ENCODE peak calls at places on chromosomes 2 and 18, in four cellular contexts. G, D, Z and L are unnamed samples.
A peak's percentile ranks its signal among the peaks of the same experiment; 100 is the strongest.

GRCh38 chr18:73535189-73535588 is 612.4 kb downstream of the FBXO15 start:
- DNase-seq in G (no peak), D (no peak), Z (no peak), L (no peak)

GRCh38 chr2:55054476-55054875 is 4.2 kb upstream of the RTN4 start:
- DNase-seq in G (no peak), D (no peak), Z (no peak), L (peak; percentile 20)

GRCh38 chr18:64872710-64873458 is 724.0 kb upstream of the LINC00305 start:
- DNase-seq in G (no peak), D (no peak), Z (no peak), L (no peak)

GRCh38 chr2:217835931-217836881 is 166.6 kb downstream of the TNS1 start:
- DNase-seq in G (peak; percentile 54), D (peak; percentile 94), Z (no peak), L (no peak)

GRCh38 chr2:232872826-232873225 is 2.8 kb downstream of the SNORC start:
- DNase-seq in G (peak; percentile 19), D (no peak), Z (no peak), L (no peak)

GRCh38 chr2:230654057-230654456 is 58.6 kb upstream of the CAB39 start:
- DNase-seq in G (no peak), D (no peak), Z (no peak), L (no peak)

GRCh38 chr2:147715807-147716206 is 129.0 kb upstream of the ACVR2A start:
- DNase-seq in G (no peak), D (peak; percentile 20), Z (no peak), L (no peak)

GRCh38 chr18:72161686-72162085 is 382.5 kb downstream of the CBLN2 start:
- DNase-seq in G (no peak), D (no peak), Z (no peak), L (no peak)

GRCh38 chr18:3585656-3586509 is 135.9 kb downstream of the TGIF1 start:
- DNase-seq in G (peak; percentile 73), D (peak; percentile 84), Z (peak; percentile 97), L (peak; percentile 93)

GRCh38 chr2:128637481-128638155 is 318.9 kb upstream of the HS6ST1 start:
- DNase-seq in G (no peak), D (peak; percentile 30), Z (no peak), L (no peak)

GRCh38 chr2:128638741-128639477 is 320.2 kb upstream of the HS6ST1 start:
- DNase-seq in G (peak; percentile 42), D (peak; percentile 70), Z (no peak), L (no peak)

GRCh38 chr2:128636802-128637147 is 318.1 kb upstream of the HS6ST1 start:
- DNase-seq in G (no peak), D (no peak), Z (no peak), L (no peak)

GRCh38 chr2:128639693-128640092 is 321.0 kb upstream of the HS6ST1 start:
- DNase-seq in G (no peak), D (peak; percentile 14), Z (peak; percentile 50), L (no peak)

GRCh38 chr2:128638311-128638710 is 319.6 kb upstream of the HS6ST1 start:
- DNase-seq in G (no peak), D (no peak), Z (no peak), L (no peak)
- H3K9me2 ChIP-seq in G (no peaks in the 10 kb centered on the region), D (no peaks in the 10 kb centered on the region), Z (no peaks in the 10 kb centered on the region), L (no peaks in the 10 kb centered on the region)

GRCh38 chr18:67513285-67513684 is 3.2 kb downstream of the DSEL start:
- DNase-seq in G (no peak), D (no peak), Z (no peak), L (no peak)
- H3K27ac ChIP-seq in G (no peak overlapping the region), D (no peak overlapping the region), Z (no peak overlapping the region), L (no peak overlapping the region)

GRCh38 chr18:29849145-29849544 is 1193.4 kb downstream of the DSC3 start:
- DNase-seq in G (no peak), D (peak; percentile 33), Z (no peak), L (no peak)

DNA sequence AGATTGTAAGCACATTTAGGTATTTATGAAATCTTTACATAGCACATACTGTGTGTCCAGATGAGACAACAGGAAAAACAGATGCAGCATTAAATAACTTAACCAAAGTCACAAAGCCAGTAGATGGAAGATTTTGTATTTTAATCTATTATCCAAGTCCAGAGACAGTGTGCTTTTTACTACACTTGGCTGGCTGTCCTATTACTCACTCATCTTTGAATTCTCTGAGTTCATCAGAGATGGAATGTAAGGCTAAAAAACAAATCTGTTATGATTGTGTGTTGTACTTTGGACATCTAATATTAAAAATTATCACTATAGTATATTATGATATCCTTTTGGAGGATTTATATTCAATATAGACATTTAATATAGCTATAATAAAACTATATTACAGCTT is 1189.4 kb downstream of the DSC3 start:
- DNase-seq in G (no peak), D (peak; percentile 66), Z (no peak), L (no peak)
- H3K9me2 ChIP-seq in G (no peaks in the 10 kb centered on the region), D (no peaks in the 10 kb centered on the region), Z (no peaks in the 10 kb centered on the region), L (no peaks in the 10 kb centered on the region)

GRCh38 chr2:38148501-38148900 is 72.5 kb upstream of the CYP1B1 start:
- DNase-seq in G (no peak), D (peak; percentile 66), Z (no peak), L (no peak)

GRCh38 chr2:38145226-38145625 is 69.3 kb upstream of the CYP1B1 start:
- DNase-seq in G (no peak), D (peak; percentile 26), Z (no peak), L (no peak)

GRCh38 chr2:38146917-38147307 is 71.0 kb upstream of the CYP1B1 start:
- DNase-seq in G (peak; percentile 27), D (peak; percentile 97), Z (no peak), L (no peak)

GRCh38 chr2:38147333-38148121 is 71.6 kb upstream of the CYP1B1 start:
- DNase-seq in G (no peak), D (peak; percentile 38), Z (no peak), L (no peak)

DNA sequence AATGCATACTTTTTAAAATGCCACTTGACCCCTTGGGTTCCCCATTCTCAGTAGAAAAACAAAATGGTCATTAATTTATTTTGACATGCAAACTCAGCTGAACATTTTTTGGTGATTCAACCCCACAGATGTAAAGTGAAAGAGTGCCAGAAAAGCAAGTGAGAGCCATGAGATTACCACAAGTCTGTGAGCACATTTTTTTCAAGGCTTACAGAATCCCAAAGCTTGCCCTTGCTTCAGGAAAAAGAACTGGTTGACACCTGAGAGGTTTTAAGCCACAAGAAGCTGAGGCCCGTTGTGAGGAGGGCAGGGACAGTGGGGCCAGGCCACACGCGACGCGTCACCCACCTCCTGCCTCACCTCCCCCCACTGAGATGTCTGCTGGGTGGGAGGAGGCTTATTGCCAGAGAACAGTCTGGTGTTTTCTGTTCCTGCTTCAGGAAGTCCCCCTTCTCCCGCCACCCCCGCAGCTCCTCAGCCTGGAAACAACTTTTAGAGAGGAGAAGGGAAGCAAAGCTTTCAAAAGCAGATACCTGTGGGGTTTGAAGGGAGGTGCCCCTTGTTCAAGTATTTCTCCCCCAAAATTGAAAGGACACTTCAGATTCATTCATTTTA is 70.5 kb upstream of the CYP1B1 start:
- DNase-seq in G (no peak), D (peak; percentile 93), Z (no peak), L (no peak)
- H3K27ac ChIP-seq in G (peak overlapping the region; percentile 73), D (peak overlapping the region; percentile 99), Z (no peak overlapping the region), L (no peak overlapping the region)

GRCh38 chr2:7989823-7990222 is 692.0 kb upstream of the ID2 start:
- DNase-seq in G (no peak), D (no peak), Z (no peak), L (no peak)
- H3K9me2 ChIP-seq in G (no peaks in the 10 kb centered on the region), D (no peaks in the 10 kb centered on the region), Z (no peaks in the 10 kb centered on the region), L (no peaks in the 10 kb centered on the region)

GRCh38 chr2:47311764-47312503 is 91.0 kb upstream of the MSH2 start:
- DNase-seq in G (no peak), D (no peak), Z (no peak), L (no peak)

GRCh38 chr2:47313141-47313691 is 89.7 kb upstream of the MSH2 start:
- DNase-seq in G (no peak), D (no peak), Z (no peak), L (no peak)

GRCh38 chr2:47315490-47315889 is 87.5 kb upstream of the MSH2 start:
- DNase-seq in G (no peak), D (no peak), Z (no peak), L (no peak)

GRCh38 chr2:47312504-47312875 is 90.5 kb upstream of the MSH2 start:
- DNase-seq in G (no peak), D (no peak), Z (no peak), L (no peak)

GRCh38 chr2:47313728-47314127 is 89.2 kb upstream of the MSH2 start:
- DNase-seq in G (no peak), D (no peak), Z (peak; percentile 54), L (no peak)
- H3K27ac ChIP-seq in G (peak overlapping the region; percentile 1), D (no peak overlapping the region), Z (no peak overlapping the region), L (no peak overlapping the region)

GRCh38 chr2:105645971-105646370 is 98.7 kb upstream of the NCK2 start:
- DNase-seq in G (no peak), D (no peak), Z (no peak), L (no peak)
- H3K9me2 ChIP-seq in G (no peaks in the 10 kb centered on the region), D (no peaks in the 10 kb centered on the region), Z (no peaks in the 10 kb centered on the region), L (no peaks in the 10 kb centered on the region)

DNA sequence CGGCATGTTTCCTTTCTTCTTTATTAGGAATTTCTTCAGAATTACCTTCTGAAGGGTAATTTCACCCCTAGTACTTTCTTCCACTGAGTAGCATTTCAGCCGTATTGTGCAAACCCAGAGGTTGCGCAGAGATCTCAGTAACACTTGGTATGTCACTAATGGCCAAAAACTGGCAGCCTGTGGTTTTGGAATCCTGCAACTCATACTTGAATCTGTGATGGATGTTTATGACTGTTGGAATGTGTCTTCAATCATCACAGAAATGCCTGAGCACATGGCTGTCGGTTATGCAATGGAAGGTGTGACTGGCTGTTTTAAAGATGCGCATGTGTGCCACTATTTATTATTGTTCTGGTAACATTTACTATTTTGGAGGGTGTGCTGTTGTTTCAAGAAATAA is 100.0 kb downstream of the COLEC12 start:
- DNase-seq in G (no peak), D (peak; percentile 78), Z (no peak), L (no peak)
- H3K27ac ChIP-seq in G (no peak overlapping the region), D (peak overlapping the region; percentile 44), Z (no peak overlapping the region), L (no peak overlapping the region)